ENCODE peak calls at places on chromosomes 5 and 9, in eight cellular contexts. M, G, E, J, T, X, K and C are unnamed samples.

GRCh38 chr5:150487199-150488061 is 20.5 kb upstream of the NDST1 start:
- DNase-seq in X (no peak), M (peak), G (peak), J (no peak), K (no peak), T (peak), E (no peak), C (no peak)

GRCh38 chr9:126112135-126112720 is 214.4 kb upstream of the MVB12B start:
- DNase-seq in X (no peak), T (no peak), K (no peak), G (no peak), M (no peak), J (no peak), E (no peak), C (no peak)

GRCh38 chr9:111066427-111066826 is 28.2 kb upstream of the LPAR1 start:
- DNase-seq in K (no peak), M (no peak), T (no peak), G (no peak), E (no peak), X (no peak), J (no peak), C (no peak)

GRCh38 chr9:70574222-70574837 is 159.9 kb upstream of the KLF9 start:
- DNase-seq in K (no peak), E (peak), J (no peak), M (no peak), T (no peak), X (no peak), G (peak), C (no peak)

GRCh38 chr5:55923873-55924500 is 70.8 kb downstream of the IL6ST start:
- DNase-seq in G (no peak), T (no peak), E (no peak), J (no peak), M (no peak), X (no peak), K (no peak), C (no peak)

GRCh38 chr5:112929336-112930081 is 7.5 kb upstream of the REEP5 start:
- DNase-seq in G (no peak), X (no peak), E (no peak), J (no peak), K (peak), M (no peak), T (peak), C (no peak)

GRCh38 chr5:179143446-179143845 is 83.3 kb downstream of the ZNF354C start:
- DNase-seq in G (no peak), J (peak), M (peak), X (no peak), T (peak), K (no peak), E (no peak), C (no peak)

GRCh38 chr9:7613931-7614330 is 185.6 kb downstream of the DMAC1 start:
- DNase-seq in K (no peak), G (no peak), T (no peak), J (no peak), M (no peak), E (no peak), X (peak), C (no peak)

GRCh38 chr9:88746029-88746743 is 211.2 kb downstream of the NXNL2 start:
- DNase-seq in X (no peak), E (no peak), J (no peak), M (no peak), T (peak), K (no peak), G (peak), C (no peak)

GRCh38 chr5:135024956-135025729 is 8.9 kb downstream of the PITX1 start:
- DNase-seq in G (no peak), X (no peak), J (no peak), T (peak), E (no peak), K (no peak), M (no peak), C (no peak)

GRCh38 chr9:122122468-122122867 is 29.4 kb upstream of the TTLL11 start:
- DNase-seq in X (no peak), K (no peak), J (no peak), G (no peak), M (no peak), E (no peak), T (no peak), C (no peak)

GRCh38 chr9:129336601-129337286 is 158.7 kb upstream of the IER5L start:
- DNase-seq in K (peak), J (peak), G (peak), M (no peak), X (peak), E (no peak), T (peak), C (no peak)

GRCh38 chr5:138569759-138570158 is 5.4 kb downstream of the HSPA9 start:
- DNase-seq in M (no peak), K (no peak), E (no peak), X (no peak), J (peak), T (peak), G (no peak), C (no peak)

GRCh38 chr9:4131946-4132345 is 167.9 kb downstream of the GLIS3 start:
- DNase-seq in X (no peak), J (no peak), T (no peak), K (no peak), M (no peak), G (no peak), E (no peak), C (no peak)

GRCh38 chr5:139915274-139915673 is 119.7 kb downstream of the PSD2 start:
- DNase-seq in X (no peak), M (no peak), G (peak), K (no peak), E (no peak), T (no peak), J (no peak), C (no peak)

GRCh38 chr9:81145331-81145963 is 543.9 kb downstream of the TLE1 start:
- DNase-seq in K (no peak), T (no peak), G (no peak), X (no peak), E (no peak), J (no peak), M (no peak), C (no peak)

GRCh38 chr9:128723352-128723865 is 518 bp downstream of the ZDHHC12 start:
- DNase-seq in J (no peak), E (no peak), K (no peak), X (no peak), T (no peak), M (no peak), G (no peak), C (no peak)

GRCh38 chr5:131282235-131282634 is 18.4 kb downstream of the CDC42SE2 start:
- DNase-seq in T (peak), E (no peak), G (no peak), X (no peak), M (no peak), J (no peak), K (no peak), C (no peak)

GRCh38 chr5:151958111-151958510 is 33.5 kb upstream of the GLRA1 start:
- DNase-seq in M (no peak), T (no peak), J (no peak), E (no peak), K (no peak), G (no peak), X (no peak), C (no peak)

GRCh38 chr9:37034320-37034937 is 361 bp upstream of the PAX5 start:
- DNase-seq in M (peak), T (no peak), G (peak), X (peak), J (peak), E (peak), K (peak), C (no peak)

GRCh38 chr5:127601111-127601510 is 47.8 kb upstream of the CTXN3 start:
- DNase-seq in J (no peak), K (no peak), M (no peak), E (no peak), X (no peak), G (no peak), T (no peak), C (no peak)

GRCh38 chr5:129771058-129771838 is 23.4 kb downstream of the MINAR2 start:
- DNase-seq in J (peak), G (peak), T (peak), M (peak), X (peak), E (no peak), K (peak), C (no peak)

GRCh38 chr5:108260105-108260857 is 121.6 kb downstream of the FBXL17 start:
- DNase-seq in G (peak), X (peak), T (peak), E (peak), K (peak), M (peak), J (peak), C (no peak)

GRCh38 chr5:138492552-138493045 is 27.3 kb downstream of the EGR1 start:
- DNase-seq in T (no peak), K (no peak), G (no peak), E (no peak), J (no peak), X (no peak), M (no peak), C (no peak)

GRCh38 chr5:124839371-124839998 is 93.0 kb upstream of the ZNF608 start:
- DNase-seq in J (no peak), M (no peak), K (no peak), G (peak), X (no peak), T (no peak), E (no peak), C (no peak)

GRCh38 chr5:16774806-16775205 is 158.0 kb upstream of the RETREG1 start:
- DNase-seq in K (no peak), M (no peak), J (no peak), G (no peak), X (no peak), T (no peak), E (no peak), C (no peak)

GRCh38 chr5:172972557-172972956 is 11.0 kb upstream of the ATP6V0E1 start:
- DNase-seq in X (no peak), M (no peak), T (peak), E (no peak), K (no peak), J (no peak), G (no peak), C (no peak)

GRCh38 chr9:75531588-75531987 is 358.9 kb upstream of the PCSK5 start:
- DNase-seq in G (peak), M (no peak), E (no peak), T (no peak), X (no peak), J (no peak), K (no peak), C (no peak)

GRCh38 chr9:118577121-118577520 is 792.1 kb downstream of the BRINP1 start:
- DNase-seq in G (peak), X (no peak), M (no peak), J (no peak), T (peak), E (no peak), K (no peak), C (no peak)

GRCh38 chr9:13205824-13206223 is 73.7 kb downstream of the MPDZ start:
- DNase-seq in M (no peak), X (no peak), K (no peak), T (no peak), J (no peak), E (no peak), G (no peak), C (no peak)

GRCh38 chr9:95516736-95517558 is at the start of gene PTCH1:
- DNase-seq in X (peak), K (peak), G (peak), E (peak), M (no peak), T (peak), J (peak), C (no peak)

GRCh38 chr9:33349743-33350142 is 52.6 kb downstream of the AQP7 start:
- DNase-seq in G (no peak), M (no peak), E (no peak), J (no peak), X (no peak), T (no peak), K (no peak), C (no peak)

GRCh38 chr9:21611896-21612295 is 129.8 kb upstream of the IFNE start:
- DNase-seq in M (no peak), J (peak), K (peak), T (peak), X (peak), E (no peak), G (no peak), C (no peak)

GRCh38 chr5:54658014-54658413 is 140.5 kb downstream of the SNX18 start:
- DNase-seq in T (peak), G (peak), X (no peak), M (no peak), E (no peak), J (no peak), K (no peak), C (no peak)